ENCODE peak calls at places on chromosomes 11 and 22, in six cellular contexts. R, D, C, Q, M and W are unnamed samples.

GRCh38 chr11:90779098-90779497 is 556.2 kb upstream of the CHORDC1 start:
- DNase-seq in R (no peak), D (no peak), C (no peak), Q (no peak), M (no peak), W (no peak)

GRCh38 chr11:77203901-77204755 is 76.1 kb downstream of the MYO7A start:
- DNase-seq in R (no peak), D (no peak), C (no peak), Q (no peak), M (no peak), W (no peak)

GRCh38 chr11:81644239-81644840 is 1089.3 kb downstream of the FAM181B start:
- DNase-seq in R (peak), D (peak), C (peak), Q (no peak), M (peak), W (peak)

GRCh38 chr11:33507967-33508366 is 192.7 kb downstream of the C11orf91 start:
- DNase-seq in R (peak), D (peak), C (no peak), Q (no peak), M (peak), W (peak)

GRCh38 chr11:102527701-102528100 is 2.8 kb downstream of the MMP7 start:
- DNase-seq in R (no peak), D (no peak), C (no peak), Q (no peak), M (peak), W (no peak)

GRCh38 chr11:95084509-95084908 is 5.1 kb upstream of the ENDOD1 start:
- DNase-seq in R (peak), D (peak), C (no peak), Q (no peak), M (peak), W (peak)

GRCh38 chr22:48494256-48494967 is 1333.3 kb downstream of the BRD1 start:
- DNase-seq in R (no peak), D (no peak), C (no peak), Q (no peak), M (peak), W (no peak)

GRCh38 chr11:113204280-113204679 is 110.1 kb upstream of the TTC12 start:
- DNase-seq in R (no peak), D (no peak), C (no peak), Q (no peak), M (no peak), W (peak)

GRCh38 chr11:115257286-115258077 is 246.7 kb downstream of the CADM1 start:
- DNase-seq in R (no peak), D (no peak), C (no peak), Q (no peak), M (no peak), W (no peak)

GRCh38 chr11:108324587-108324986 is 101.7 kb downstream of the ATM start:
- DNase-seq in R (peak), D (peak), C (no peak), Q (no peak), M (peak), W (peak)

GRCh38 chr22:30876925-30877553 is 91.5 kb downstream of the MORC2 start:
- DNase-seq in R (peak), D (peak), C (no peak), Q (peak), M (peak), W (no peak)

GRCh38 chr11:3108183-3108721 is 51.0 kb upstream of the CARS1 start:
- DNase-seq in R (no peak), D (no peak), C (no peak), Q (no peak), M (no peak), W (no peak)
- H3K4me3 ChIP-seq in R (no peak), D (no peak), C (no peak), Q (no peak), M (no peak), W (no peak)

GRCh38 chr22:22717723-22718122 is 73.3 kb downstream of the GGTLC2 start:
- DNase-seq in R (no peak), D (no peak), C (no peak), Q (no peak), M (no peak), W (no peak)

GRCh38 chr22:22716136-22716535 is 71.7 kb downstream of the GGTLC2 start:
- DNase-seq in R (no peak), D (no peak), C (no peak), Q (no peak), M (no peak), W (no peak)

GRCh38 chr22:22720201-22720723 is 75.8 kb downstream of the GGTLC2 start:
- DNase-seq in R (peak), D (peak), C (no peak), Q (no peak), M (peak), W (peak)

GRCh38 chr22:22721681-22722309 is 77.4 kb downstream of the GGTLC2 start:
- DNase-seq in R (peak), D (peak), C (no peak), Q (no peak), M (peak), W (peak)

DNA sequence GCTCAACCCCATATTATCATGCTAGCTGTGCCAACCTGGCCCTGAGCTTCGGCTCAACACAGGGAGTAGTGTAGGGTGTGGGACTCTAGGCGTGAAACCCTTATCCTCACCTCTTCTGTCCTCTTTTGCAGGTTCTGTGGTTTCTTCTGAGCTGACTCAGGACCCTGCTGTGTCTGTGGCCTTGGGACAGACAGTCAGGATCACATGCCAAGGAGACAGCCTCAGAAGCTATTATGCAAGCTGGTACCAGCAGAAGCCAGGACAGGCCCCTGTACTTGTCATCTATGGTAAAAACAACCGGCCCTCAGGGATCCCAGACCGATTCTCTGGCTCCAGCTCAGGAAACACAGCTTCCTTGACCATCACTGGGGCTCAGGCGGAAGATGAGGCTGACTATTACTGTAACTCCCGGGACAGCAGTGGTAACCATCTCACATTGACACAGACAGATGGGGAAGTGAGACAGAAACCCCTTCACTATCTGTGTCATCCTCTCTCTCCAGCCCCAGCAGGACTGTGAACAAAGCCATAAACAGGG is 76.4 kb downstream of the GGTLC2 start:
- DNase-seq in R (no peak), D (no peak), C (no peak), Q (no peak), M (peak), W (peak)
- H3K4me3 ChIP-seq in R (peak), D (no peak), C (no peak), Q (no peak), M (no peak), W (no peak)

DNA sequence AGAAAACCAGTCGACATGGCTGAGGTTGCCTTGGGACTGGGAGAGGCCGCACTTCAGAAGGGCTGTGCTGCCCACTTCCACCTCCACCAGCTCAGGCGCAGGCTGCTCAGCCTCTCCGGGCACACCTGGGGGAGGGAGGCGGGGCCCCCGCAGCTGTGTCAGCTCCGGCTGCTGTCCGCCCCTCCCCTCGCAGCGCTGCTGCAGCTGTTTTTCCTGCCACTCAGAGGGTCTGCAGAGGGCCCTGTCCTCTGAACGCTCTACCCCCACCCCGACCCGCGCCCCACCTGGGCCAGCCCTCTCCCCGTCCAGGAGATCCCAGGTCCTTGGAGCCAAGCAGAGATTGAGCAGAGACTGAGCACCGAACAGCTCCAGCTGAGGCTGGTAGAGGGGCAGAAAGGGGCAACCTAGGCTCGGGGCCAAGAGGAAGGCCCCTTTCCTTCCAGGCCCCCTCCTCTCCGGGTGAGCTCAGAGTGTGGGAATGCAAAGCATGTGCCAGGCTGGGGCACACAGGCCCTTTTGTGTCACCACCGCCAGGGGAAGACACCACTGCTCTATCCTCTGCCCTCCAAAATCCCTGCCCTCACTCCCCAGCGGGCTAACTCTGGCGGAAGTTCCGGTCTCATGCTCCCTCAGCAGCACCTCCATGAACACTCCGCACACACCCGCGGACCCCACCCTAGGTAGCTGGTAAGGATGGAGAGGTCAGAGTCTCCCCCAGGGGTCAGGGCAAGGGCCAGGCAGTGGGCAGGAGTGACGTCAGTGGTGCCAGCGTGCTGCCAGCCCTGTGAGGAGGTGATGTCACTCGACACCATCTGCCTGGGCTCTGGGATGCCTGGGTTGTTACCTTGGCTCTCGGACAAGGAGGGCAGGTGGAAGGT is 1.6 kb downstream of the MCAM start:
- DNase-seq in R (peak), D (no peak), C (no peak), Q (peak), M (peak), W (peak)
- H3K4me3 ChIP-seq in R (peak), D (peak), C (no peak), Q (peak), M (peak), W (peak)

DNA sequence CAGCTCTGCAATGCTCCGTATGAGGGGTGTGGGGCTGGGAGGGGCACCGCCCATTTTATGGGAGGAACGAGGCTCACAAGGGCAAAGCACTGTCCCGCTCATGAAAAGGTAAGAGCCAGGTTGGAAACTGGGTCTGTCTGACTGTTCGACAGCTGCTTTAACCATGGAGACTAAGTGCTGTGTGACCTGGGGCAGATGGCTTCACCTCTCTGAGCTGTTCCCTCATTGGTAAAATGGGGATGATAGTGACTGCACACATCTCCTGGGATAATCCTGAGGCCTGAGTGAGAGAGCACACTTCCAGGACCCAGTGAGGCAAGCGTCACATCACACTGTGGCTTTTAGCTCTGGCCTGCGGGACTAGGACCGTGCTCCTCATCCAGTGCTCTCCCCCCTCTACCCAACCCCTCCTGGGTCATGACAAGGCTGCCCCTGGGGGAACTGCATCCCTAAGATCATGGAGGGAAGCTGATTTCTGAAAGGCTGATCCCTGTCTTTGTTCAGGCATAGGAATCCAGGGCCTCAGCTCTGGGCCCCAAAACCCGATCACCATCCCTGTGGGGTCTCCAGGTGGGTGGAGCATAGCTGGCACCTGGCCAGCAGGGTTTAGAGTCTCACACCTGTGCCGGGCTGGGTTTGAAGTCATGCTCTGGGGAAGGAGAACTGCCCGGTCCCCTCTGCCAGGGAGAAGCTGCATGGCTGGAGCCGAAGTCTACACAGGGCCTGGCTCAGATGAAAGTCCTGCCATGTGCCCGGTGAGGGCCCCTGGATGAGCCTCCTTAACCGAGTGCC is 21.3 kb downstream of the FGF3 start:
- DNase-seq in R (no peak), D (no peak), C (no peak), Q (no peak), M (no peak), W (no peak)
- H3K4me3 ChIP-seq in R (no peak), D (no peak), C (no peak), Q (no peak), M (no peak), W (no peak)

GRCh38 chr11:35383953-35384352 is 35.4 kb downstream of the SLC1A2 start:
- DNase-seq in R (no peak), D (peak), C (no peak), Q (no peak), M (no peak), W (no peak)

GRCh38 chr11:35389897-35390462 is 29.4 kb downstream of the SLC1A2 start:
- DNase-seq in R (no peak), D (no peak), C (peak), Q (no peak), M (no peak), W (peak)

GRCh38 chr11:35388054-35388453 is 31.3 kb downstream of the SLC1A2 start:
- DNase-seq in R (no peak), D (peak), C (no peak), Q (no peak), M (peak), W (no peak)

GRCh38 chr11:35389112-35389511 is 30.2 kb downstream of the SLC1A2 start:
- DNase-seq in R (no peak), D (no peak), C (no peak), Q (no peak), M (no peak), W (no peak)

GRCh38 chr11:35387341-35387982 is 31.9 kb downstream of the SLC1A2 start:
- DNase-seq in R (no peak), D (peak), C (no peak), Q (no peak), M (no peak), W (peak)
- H3K4me3 ChIP-seq in R (no peak), D (no peak), C (no peak), Q (no peak), M (no peak), W (no peak)

GRCh38 chr22:17890245-17890671 is 116.0 kb upstream of the BID start:
- DNase-seq in R (no peak), D (peak), C (peak), Q (no peak), M (peak), W (peak)

GRCh38 chr22:17891427-17892167 is 117.3 kb upstream of the BID start:
- DNase-seq in R (no peak), D (no peak), C (no peak), Q (peak), M (no peak), W (no peak)

GRCh38 chr22:17890892-17891291 is 116.6 kb upstream of the BID start:
- DNase-seq in R (no peak), D (no peak), C (no peak), Q (no peak), M (no peak), W (no peak)

GRCh38 chr22:17888855-17889254 is 114.6 kb upstream of the BID start:
- DNase-seq in R (peak), D (peak), C (no peak), Q (no peak), M (no peak), W (no peak)

GRCh38 chr22:17888439-17888838 is 114.2 kb upstream of the BID start:
- DNase-seq in R (no peak), D (no peak), C (no peak), Q (no peak), M (no peak), W (no peak)
- H3K4me3 ChIP-seq in R (no peak), D (no peak), C (no peak), Q (no peak), M (no peak), W (no peak)

GRCh38 chr11:101429708-101430107 is 154.1 kb downstream of the TRPC6 start:
- DNase-seq in R (no peak), D (no peak), C (no peak), Q (no peak), M (no peak), W (no peak)
- H3K4me3 ChIP-seq in R (no peak), D (no peak), C (no peak), Q (no peak), M (no peak), W (no peak)

DNA sequence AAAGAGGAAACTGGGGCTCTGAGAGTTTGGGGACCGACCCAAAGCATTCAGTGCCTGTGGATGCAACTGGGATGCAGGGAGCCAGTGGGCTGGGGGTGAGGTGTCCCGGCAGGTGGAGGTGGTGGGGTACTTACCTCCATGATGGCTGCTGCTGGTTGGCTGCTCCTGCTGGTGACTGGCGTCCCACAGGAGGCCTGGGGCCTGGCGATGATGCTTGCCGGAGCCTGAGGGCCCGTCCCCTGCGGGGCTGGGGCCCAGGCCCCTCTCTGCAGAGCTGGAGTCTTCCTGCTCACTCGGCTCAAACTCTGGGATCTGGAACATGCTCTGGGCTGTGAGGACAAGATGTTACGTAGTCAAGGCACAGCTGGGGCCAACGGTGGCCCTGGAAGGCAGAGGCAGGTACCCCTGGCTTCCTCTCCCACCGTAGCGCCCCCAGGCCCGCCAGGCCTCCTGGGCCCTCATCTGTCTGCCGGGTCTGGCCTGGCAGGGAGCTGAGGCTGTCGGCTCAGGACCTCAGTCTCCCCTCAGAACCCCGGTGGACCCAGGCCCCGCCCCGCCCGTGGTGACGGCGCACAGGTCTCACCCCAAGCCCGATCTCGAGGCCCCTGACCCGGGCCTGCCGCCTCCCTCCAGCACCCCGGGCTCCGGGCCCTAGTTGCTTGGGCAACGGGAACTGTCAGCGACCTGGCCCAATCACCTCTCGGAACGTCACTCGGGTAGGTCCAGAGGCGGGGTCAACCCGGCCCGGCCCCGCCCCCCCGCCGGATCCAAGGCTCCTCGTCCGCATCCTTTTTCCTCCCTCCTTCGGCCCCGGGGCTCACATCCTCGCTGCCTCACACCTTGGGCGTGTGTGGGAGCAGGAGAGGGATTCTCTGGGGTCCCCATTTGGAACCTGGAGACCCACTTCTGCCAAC is at the start of gene BAD:
- DNase-seq in R (peak), D (peak), C (peak), Q (peak), M (peak), W (peak)
- H3K4me3 ChIP-seq in R (peak), D (peak), C (peak), Q (peak), M (peak), W (peak)